ENCODE peak calls at places on chromosomes 2 and 18, in nine cellular contexts. E is GM06990, W is choroid plexus epithelial cell, T is bronchial epithelial cell, C is BE2C, L is MM.1S, D is astrocyte of the spinal cord, M is type B pancreatic cell, S is AG09309. U is an unnamed sample.

GRCh38 chr2:239354132-239354790 is 46.6 kb downstream of the HDAC4 start:
- DNase-seq in E (no peak), W (no peak), T (no peak), C (no peak), L (no peak), D (no peak), M (no peak), S (no peak), U (no peak)

GRCh38 chr2:160109939-160110673 is 47.7 kb upstream of the PLA2R1 start:
- DNase-seq in E (peak; percentile 20), W (peak; percentile 93), T (peak; percentile 63), C (peak; percentile 67), L (peak; percentile 75), D (peak; percentile 85), M (no peak), S (peak; percentile 59), U (peak; percentile 52)

GRCh38 chr2:7661532-7661931 is 744.3 kb downstream of the RNF144A start:
- DNase-seq in E (no peak), W (no peak), T (no peak), C (no peak), L (no peak), D (no peak), M (no peak), S (no peak), U (no peak)

GRCh38 chr2:159208449-159208848 is 78.1 kb downstream of the WDSUB1 start:
- DNase-seq in E (no peak), W (peak; percentile 32), T (no peak), C (no peak), L (no peak), D (no peak), M (no peak), S (no peak), U (no peak)

GRCh38 chr2:121202541-121203310 is 82.3 kb downstream of the TFCP2L1 start:
- DNase-seq in E (no peak), W (no peak), T (no peak), C (no peak), L (no peak), D (no peak), M (no peak), S (no peak), U (no peak)

GRCh38 chr2:42768706-42769256 is 4.8 kb upstream of the OXER1 start:
- DNase-seq in E (no peak), W (no peak), T (no peak), C (no peak), L (no peak), D (no peak), M (no peak), S (no peak), U (no peak)

GRCh38 chr2:42101641-42102605 is 54.1 kb downstream of the PKDCC start:
- DNase-seq in E (peak; percentile 94), W (peak; percentile 96), T (peak; percentile 65), C (no peak), L (peak; percentile 92), D (peak; percentile 88), M (peak; percentile 73), S (peak; percentile 47), U (peak; percentile 92)

GRCh38 chr2:136361521-136361920 is 243.6 kb upstream of the CXCR4 start:
- DNase-seq in E (no peak), W (no peak), T (peak; percentile 35), C (no peak), L (no peak), D (no peak), M (no peak), S (no peak), U (no peak)

GRCh38 chr18:22257022-22257543 is 87.7 kb downstream of the GATA6 start:
- DNase-seq in E (no peak), W (no peak), T (no peak), C (no peak), L (no peak), D (no peak), M (no peak), S (peak; percentile 32), U (no peak)

GRCh38 chr2:199025146-199025545 is 432.6 kb downstream of the SATB2 start:
- DNase-seq in E (no peak), W (no peak), T (no peak), C (no peak), L (no peak), D (no peak), M (no peak), S (no peak), U (no peak)

GRCh38 chr2:40321822-40322221 is 130.1 kb downstream of the SLC8A1 start:
- DNase-seq in E (no peak), W (no peak), T (peak; percentile 10), C (no peak), L (no peak), D (no peak), M (no peak), S (no peak), U (no peak)

GRCh38 chr2:54287532-54287931 is 31.5 kb upstream of the TSPYL6 start:
- DNase-seq in E (no peak), W (no peak), T (no peak), C (no peak), L (no peak), D (no peak), M (no peak), S (no peak), U (no peak)

GRCh38 chr2:149716687-149717086 is 129.1 kb upstream of the MMADHC start:
- DNase-seq in E (no peak), W (peak; percentile 32), T (no peak), C (no peak), L (no peak), D (no peak), M (no peak), S (no peak), U (no peak)

GRCh38 chr2:189783451-189783926 is 650 bp downstream of the ORMDL1 start:
- DNase-seq in E (no peak), W (peak; percentile 60), T (peak; percentile 50), C (no peak), L (peak; percentile 28), D (peak; percentile 58), M (no peak), S (no peak), U (peak; percentile 40)

GRCh38 chr2:240240017-240240416 is 99.6 kb upstream of the OTOS start:
- DNase-seq in E (no peak), W (no peak), T (no peak), C (no peak), L (no peak), D (no peak), M (no peak), S (no peak), U (no peak)

GRCh38 chr2:176934869-176935415 is 277.7 kb upstream of the HNRNPA3 start:
- DNase-seq in E (no peak), W (no peak), T (no peak), C (no peak), L (no peak), D (no peak), M (no peak), S (no peak), U (no peak)

DNA sequence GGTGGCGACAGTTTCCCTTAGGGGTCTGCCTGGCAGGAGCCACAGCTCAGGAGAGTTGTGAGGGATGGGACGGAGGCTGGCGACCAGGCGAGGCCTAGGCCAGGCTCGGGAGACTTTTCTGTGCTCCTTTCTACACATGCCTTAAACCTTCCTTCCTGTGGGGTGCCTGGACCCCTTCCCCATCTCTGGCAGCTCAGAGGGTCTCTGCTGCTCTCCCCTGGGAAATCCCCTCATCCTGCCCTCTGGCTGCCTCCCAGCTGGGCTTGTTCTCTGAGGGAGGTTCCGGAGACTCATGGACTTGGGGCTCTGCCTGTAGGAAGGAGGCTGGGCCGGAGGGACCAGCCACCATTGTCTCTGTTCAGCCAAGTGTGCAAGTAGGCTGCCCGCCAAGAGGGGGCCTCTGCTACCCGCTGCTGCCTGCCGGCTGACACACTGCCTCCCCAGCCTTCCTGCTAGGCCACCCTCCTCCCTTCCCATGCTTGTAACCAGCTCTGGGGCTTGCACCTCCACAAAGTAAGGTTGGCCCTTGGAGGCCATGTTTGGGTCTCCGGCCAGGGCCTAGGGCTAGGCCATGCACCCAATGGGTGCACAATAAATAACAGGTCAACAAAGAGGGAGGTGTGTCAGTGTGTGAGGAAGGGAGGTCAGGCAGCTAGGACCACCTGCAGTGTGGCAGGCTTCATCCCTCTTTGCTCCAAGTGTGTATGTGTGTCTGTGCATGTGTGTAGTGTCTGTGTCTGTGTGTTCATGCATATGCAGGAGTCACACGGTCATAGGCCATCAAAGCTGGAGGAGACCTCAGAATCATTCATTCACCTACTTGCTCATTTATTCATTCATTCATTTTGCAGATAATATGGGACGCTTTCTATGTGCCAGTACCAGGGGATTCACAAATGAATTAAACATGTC is 28.8 kb downstream of the PSD4 start:
- DNase-seq in E (no peak), W (no peak), T (no peak), C (no peak), L (no peak), D (no peak), M (no peak), S (no peak), U (no peak)
- TF ChIP-seq CTCF in E (no peak), W (no peak), T (no peak), C (no peak), L (no peak), D (no peak), M (no peak), S (no peak), U (no peak)

GRCh38 chr2:155810411-155810810 is 522.1 kb downstream of the NR4A2 start:
- DNase-seq in E (no peak), W (no peak), T (no peak), C (no peak), L (no peak), D (no peak), M (no peak), S (no peak), U (no peak)

GRCh38 chr2:155815275-155815674 is 517.2 kb downstream of the NR4A2 start:
- DNase-seq in E (no peak), W (no peak), T (no peak), C (no peak), L (no peak), D (no peak), M (no peak), S (no peak), U (no peak)

DNA sequence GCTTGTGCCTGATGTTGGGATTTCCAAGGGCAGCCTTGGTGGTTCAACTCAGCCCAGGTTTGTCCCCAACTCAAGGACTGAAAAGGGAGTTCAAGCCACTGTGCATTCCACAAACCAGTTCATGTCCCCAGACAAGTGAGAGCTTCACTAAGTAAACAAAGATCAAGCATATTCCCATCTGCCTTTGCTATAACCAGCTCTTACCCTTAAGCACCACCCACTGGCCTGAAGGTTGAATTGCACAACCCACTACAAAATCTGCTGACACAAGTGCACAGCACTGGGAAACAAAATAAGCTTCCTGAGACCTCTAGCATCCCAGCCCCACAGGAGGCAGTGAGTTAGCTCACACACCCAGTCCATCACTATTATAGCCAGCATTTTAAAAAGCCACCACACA is 516.7 kb downstream of the NR4A2 start:
- DNase-seq in E (no peak), W (peak; percentile 0), T (peak; percentile 65), C (peak; percentile 15), L (peak; percentile 50), D (no peak), M (no peak), S (no peak), U (peak; percentile 2)
- TF ChIP-seq CTCF in E (peak; percentile 73), W (no peak), T (peak; percentile 50), C (peak; percentile 42), L (peak; percentile 72), D (peak; percentile 2), M (peak; percentile 57), S (no peak), U (peak; percentile 61)

GRCh38 chr2:115910270-115910669 is 1467.8 kb downstream of the DPP10 start:
- DNase-seq in E (no peak), W (no peak), T (no peak), C (no peak), L (no peak), D (no peak), M (no peak), S (no peak), U (no peak)
- TF ChIP-seq CTCF in E (peak; percentile 9), W (no peak), T (no peak), C (no peak), L (no peak), D (no peak), M (peak; percentile 69), S (no peak), U (peak; percentile 6)

GRCh38 chr18:73487956-73488355 is 620.2 kb upstream of the NETO1 start:
- DNase-seq in E (no peak), W (peak; percentile 77), T (peak; percentile 41), C (no peak), L (no peak), D (no peak), M (no peak), S (peak; percentile 28), U (no peak)
- TF ChIP-seq CTCF in E (no peak), W (no peak), T (no peak), C (no peak), L (no peak), D (no peak), M (no peak), S (no peak), U (no peak)

U was measured in GM13977.